ENCODE peak calls at places on chromosomes 5 and 9, in four cellular contexts. K is IMR-90, A is endothelial cell of umbilical vein, X is K562. M is an unnamed sample. For H3K9me1, the result is how much of the 10 kb centered on the place peaks cover.

GRCh38 chr9:82924243-82924605 is 138.7 kb downstream of the RASEF start:
- DNase-seq in A (no peak), K (no peak), X (no peak), M (no peak)

GRCh38 chr5:83922699-83923098 is 202.0 kb upstream of the HAPLN1 start:
- DNase-seq in A (no peak), X (no peak), K (no peak), M (no peak)

GRCh38 chr5:77869115-77869798 is 93.1 kb upstream of the TBCA start:
- DNase-seq in A (no peak), K (no peak), X (no peak), M (no peak)

GRCh38 chr5:143635146-143635752 is 176.7 kb upstream of the HMHB1 start:
- DNase-seq in X (no peak), K (peak), A (no peak), M (no peak)

GRCh38 chr5:141951341-141951781 is 6.6 kb downstream of the PCDH12 start:
- DNase-seq in A (peak), X (peak), K (no peak), M (no peak)

GRCh38 chr5:126516852-126517251 is 78.2 kb downstream of the ALDH7A1 start:
- DNase-seq in X (no peak), A (no peak), K (peak), M (no peak)

GRCh38 chr9:80204054-80204453 is 632.3 kb downstream of the TLE4 start:
- DNase-seq in A (no peak), K (peak), X (no peak), M (no peak)

GRCh38 chr5:33075731-33076130 is 364.6 kb downstream of the NPR3 start:
- DNase-seq in A (no peak), K (peak), X (no peak), M (no peak)

GRCh38 chr9:72856985-72857631 is 95.7 kb downstream of the ALDH1A1 start:
- DNase-seq in K (peak), A (peak), X (peak), M (peak)

GRCh38 chr5:109939109-109939682 is 249.5 kb downstream of the MAN2A1 start:
- DNase-seq in K (peak), A (no peak), X (no peak), M (no peak)

GRCh38 chr5:76542887-76543690 is 80.1 kb downstream of the F2RL2 start:
- DNase-seq in X (no peak), A (no peak), K (peak), M (no peak)

GRCh38 chr5:38715671-38716070 is 130.1 kb upstream of the OSMR start:
- DNase-seq in A (peak), X (no peak), K (peak), M (no peak)

GRCh38 chr5:153469423-153469822 is 21.0 kb upstream of the GRIA1 start:
- DNase-seq in A (no peak), K (no peak), X (no peak), M (no peak)

GRCh38 chr5:68682400-68683152 is 411.2 kb upstream of the SLC30A5 start:
- DNase-seq in X (no peak), A (no peak), K (no peak), M (no peak)

GRCh38 chr5:14145356-14146334 is 2.5 kb downstream of the TRIO start:
- DNase-seq in A (no peak), X (no peak), K (peak), M (no peak)

GRCh38 chr9:14350766-14351165 is 36.8 kb upstream of the NFIB start:
- DNase-seq in K (no peak), A (peak), X (no peak), M (no peak)

GRCh38 chr9:36245906-36246305 is 12.3 kb downstream of the GNE start:
- DNase-seq in X (no peak), K (peak), A (no peak), M (no peak)

GRCh38 chr5:157718529-157718928 is 12.7 kb upstream of the THG1L start:
- DNase-seq in A (peak), K (peak), X (peak), M (no peak)

GRCh38 chr5:130541617-130542221 is 623.3 kb downstream of the HINT1 start:
- DNase-seq in A (no peak), K (no peak), X (no peak), M (no peak)

GRCh38 chr5:140381351-140381750 is 20.3 kb upstream of the ANKHD1 start:
- DNase-seq in X (no peak), K (no peak), A (no peak), M (no peak)

GRCh38 chr5:145976431-145977155 is 40.2 kb downstream of the SH3RF2 start:
- DNase-seq in A (peak), X (no peak), K (peak), M (no peak)

GRCh38 chr9:72305102-72305546 is 59.9 kb downstream of the ZFAND5 start:
- DNase-seq in K (peak), A (peak), X (peak), M (peak)

GRCh38 chr5:150105898-150106615 is 19.7 kb upstream of the CSF1R start:
- DNase-seq in A (no peak), K (no peak), X (no peak), M (no peak)

GRCh38 chr9:16136961-16137360 is 584.1 kb downstream of the CCDC171 start:
- DNase-seq in K (peak), X (no peak), A (no peak), M (no peak)

GRCh38 chr9:106953166-106953565 is 90.2 kb downstream of the ZNF462 start:
- DNase-seq in A (no peak), K (peak), X (no peak), M (no peak)

GRCh38 chr9:87643778-87644570 is 81.9 kb upstream of the CTSL start:
- DNase-seq in K (no peak), A (no peak), X (no peak), M (no peak)

GRCh38 chr9:95507456-95508241 is 9.1 kb downstream of the PTCH1 start:
- DNase-seq in X (no peak), A (peak), K (peak), M (no peak)

GRCh38 chr9:123033864-123034598 is 564 bp downstream of the GPR21 start:
- DNase-seq in A (no peak), X (no peak), K (peak), M (no peak)

GRCh38 chr5:3734621-3735020 is 139.0 kb downstream of the IRX1 start:
- DNase-seq in X (no peak), A (no peak), K (no peak), M (no peak)

GRCh38 chr9:4258321-4259093 is 41.4 kb downstream of the GLIS3 start:
- DNase-seq in X (no peak), K (peak), A (no peak), M (no peak)

GRCh38 chr9:33161011-33161588 is 6.0 kb downstream of the B4GALT1 start:
- DNase-seq in A (peak), X (no peak), K (peak), M (peak)

GRCh38 chr5:122611401-122611800 is 163.5 kb upstream of the SNX2 start:
- DNase-seq in A (no peak), X (no peak), K (no peak), M (no peak)

GRCh38 chr9:134706522-134706921 is 64.9 kb downstream of the COL5A1 start:
- DNase-seq in A (no peak), X (no peak), K (peak), M (no peak)

GRCh38 chr5:81853005-81853357 is 102.1 kb upstream of the SSBP2 start:
- DNase-seq in X (peak), A (no peak), K (no peak), M (no peak)

GRCh38 chr9:129480227-129480626 is 140.7 kb downstream of the C9orf50 start:
- DNase-seq in K (no peak), X (no peak), A (no peak), M (no peak)

GRCh38 chr5:97629281-97629680 is 446.2 kb upstream of the RIOK2 start:
- DNase-seq in K (peak), A (peak), X (no peak), M (no peak)

GRCh38 chr9:6915635-6916034 is 157.9 kb downstream of the KDM4C start:
- DNase-seq in X (no peak), K (no peak), A (no peak), M (no peak)

GRCh38 chr5:15533124-15533893 is 33.3 kb downstream of the FBXL7 start:
- DNase-seq in K (peak), A (peak), X (no peak), M (no peak)

GRCh38 chr5:120991569-120991968 is 527.5 kb downstream of the PRR16 start:
- DNase-seq in X (no peak), A (no peak), K (no peak), M (no peak)
- TF ChIP-seq CTCF in X (no peak), A (no peak), K (no peak), M (no peak)

DNA sequence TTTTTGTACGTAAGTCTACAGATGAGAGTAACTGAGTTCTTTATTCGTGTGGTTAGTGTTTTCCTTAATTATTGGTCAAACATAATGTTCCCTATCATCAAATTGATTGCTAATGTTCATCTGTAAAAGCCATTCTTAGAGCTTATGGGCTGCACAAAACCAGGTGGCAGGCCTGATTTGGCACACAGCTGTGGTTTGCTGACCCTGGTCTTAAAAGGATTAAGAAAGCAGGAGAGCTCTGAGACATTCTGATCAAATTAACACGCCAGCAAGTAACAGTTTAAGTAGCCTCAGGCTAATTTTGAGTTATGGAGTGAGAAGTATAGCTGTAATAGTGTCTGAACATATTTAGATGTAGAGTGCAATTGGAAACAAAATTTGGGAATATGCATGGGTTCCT is 63.2 kb downstream of the PRR16 start:
- DNase-seq in X (no peak), K (no peak), A (no peak), M (no peak)
- H3K9me1 ChIP-seq in X (under half), K (under half), A (under half), M (under half)

GRCh38 chr5:174755103-174755502 is 30.7 kb downstream of the MSX2 start:
- DNase-seq in X (no peak), K (peak), A (no peak), M (no peak)
- TF ChIP-seq CTCF in X (peak), K (peak), A (no peak), M (peak)

GRCh38 chr9:121892706-121893105 is 200.4 kb downstream of the TTLL11 start:
- DNase-seq in A (no peak), X (no peak), K (peak), M (no peak)
- H3K9me1 ChIP-seq in A (under half), X (under half), K (under half), M (under half)

GRCh38 chr5:151156732-151157402 is 712 bp downstream of the ANXA6 start:
- DNase-seq in A (peak), X (peak), K (peak), M (no peak)
- TF ChIP-seq CTCF in A (no peak), X (no peak), K (no peak), M (no peak)

GRCh38 chr5:1181451-1182359 is 19.7 kb upstream of the SLC6A19 start:
- DNase-seq in K (no peak), X (no peak), A (no peak), M (no peak)
- H3K9me1 ChIP-seq in K (under half), X (under half), A (under half), M (under half)

GRCh38 chr9:38362912-38363588 is 29.5 kb upstream of the ALDH1B1 start:
- DNase-seq in K (peak), A (peak), X (peak), M (no peak)
- TF ChIP-seq CTCF in K (peak), A (peak), X (peak), M (peak)